ENCODE peak calls at places on chromosomes 6 and 20, in five cellular contexts. One of them, this sample, is unnamed.
A peak's percentile ranks its signal among the peaks of the same experiment; 100 is the strongest.

GRCh38 chr20:2693286-2693995 is 861 bp downstream of the EBF4 start:
- DNase-seq in GM10248: peak; percentile 67
- DNase-seq in activated effector memory CD4-positive, alpha-beta T cell treated with anti-CD3 and anti-CD28 coated beads, Interleukin-2, amount 50 U/mL, for 16 hours: peak; percentile 82
- DNase-seq in mesothelial cell of epicardium: no peak
- DNase-seq in hypothalamus: no peak
- DNase-seq in this sample: no peak

GRCh38 chr6:31821301-31822037 is 6.1 kb upstream of the HSPA1B start:
- DNase-seq in mesothelial cell of epicardium: no peak
- DNase-seq in activated effector memory CD4-positive, alpha-beta T cell treated with anti-CD3 and anti-CD28 coated beads, Interleukin-2, amount 50 U/mL, for 16 hours: peak; percentile 89
- DNase-seq in hypothalamus: peak; percentile 30
- DNase-seq in GM10248: peak; percentile 70
- DNase-seq in this sample: peak; percentile 46

GRCh38 chr6:45567879-45568278 is 190.1 kb upstream of the SUPT3H start:
- DNase-seq in activated effector memory CD4-positive, alpha-beta T cell treated with anti-CD3 and anti-CD28 coated beads, Interleukin-2, amount 50 U/mL, for 16 hours: no peak
- DNase-seq in GM10248: no peak
- DNase-seq in hypothalamus: no peak
- DNase-seq in mesothelial cell of epicardium: no peak
- DNase-seq in this sample: no peak

GRCh38 chr6:145801021-145801420 is 13.6 kb downstream of the FBXO30 start:
- DNase-seq in GM10248: no peak
- DNase-seq in mesothelial cell of epicardium: no peak
- DNase-seq in hypothalamus: no peak
- DNase-seq in activated effector memory CD4-positive, alpha-beta T cell treated with anti-CD3 and anti-CD28 coated beads, Interleukin-2, amount 50 U/mL, for 16 hours: no peak
- DNase-seq in this sample: no peak

GRCh38 chr6:157209865-157210530 is 113.3 kb downstream of the TMEM242 start:
- DNase-seq in GM10248: no peak
- DNase-seq in mesothelial cell of epicardium: no peak
- DNase-seq in hypothalamus: no peak
- DNase-seq in activated effector memory CD4-positive, alpha-beta T cell treated with anti-CD3 and anti-CD28 coated beads, Interleukin-2, amount 50 U/mL, for 16 hours: no peak
- DNase-seq in this sample: no peak

GRCh38 chr6:132513821-132514545 is 1.1 kb upstream of the STX7 start:
- DNase-seq in hypothalamus: no peak
- DNase-seq in GM10248: no peak
- DNase-seq in activated effector memory CD4-positive, alpha-beta T cell treated with anti-CD3 and anti-CD28 coated beads, Interleukin-2, amount 50 U/mL, for 16 hours: no peak
- DNase-seq in mesothelial cell of epicardium: no peak
- DNase-seq in this sample: no peak

GRCh38 chr6:11282875-11283274 is 50.4 kb upstream of the NEDD9 start:
- DNase-seq in GM10248: no peak
- DNase-seq in mesothelial cell of epicardium: no peak
- DNase-seq in activated effector memory CD4-positive, alpha-beta T cell treated with anti-CD3 and anti-CD28 coated beads, Interleukin-2, amount 50 U/mL, for 16 hours: no peak
- DNase-seq in hypothalamus: no peak
- DNase-seq in this sample: no peak

GRCh38 chr6:122530440-122531046 is 58.9 kb upstream of the SERINC1 start:
- DNase-seq in GM10248: peak; percentile 39
- DNase-seq in hypothalamus: no peak
- DNase-seq in mesothelial cell of epicardium: no peak
- DNase-seq in activated effector memory CD4-positive, alpha-beta T cell treated with anti-CD3 and anti-CD28 coated beads, Interleukin-2, amount 50 U/mL, for 16 hours: no peak
- DNase-seq in this sample: no peak

GRCh38 chr20:2780948-2781347 is 19.5 kb downstream of the CPXM1 start:
- DNase-seq in hypothalamus: no peak
- DNase-seq in mesothelial cell of epicardium: no peak
- DNase-seq in GM10248: no peak
- DNase-seq in activated effector memory CD4-positive, alpha-beta T cell treated with anti-CD3 and anti-CD28 coated beads, Interleukin-2, amount 50 U/mL, for 16 hours: no peak
- DNase-seq in this sample: no peak

GRCh38 chr6:36120539-36120938 is 9.8 kb upstream of the MAPK13 start:
- DNase-seq in activated effector memory CD4-positive, alpha-beta T cell treated with anti-CD3 and anti-CD28 coated beads, Interleukin-2, amount 50 U/mL, for 16 hours: peak; percentile 90
- DNase-seq in GM10248: no peak
- DNase-seq in hypothalamus: no peak
- DNase-seq in mesothelial cell of epicardium: no peak
- DNase-seq in this sample: no peak

GRCh38 chr6:36853325-36853724 is 14.1 kb upstream of the CPNE5 start:
- DNase-seq in activated effector memory CD4-positive, alpha-beta T cell treated with anti-CD3 and anti-CD28 coated beads, Interleukin-2, amount 50 U/mL, for 16 hours: no peak
- DNase-seq in hypothalamus: no peak
- DNase-seq in GM10248: no peak
- DNase-seq in mesothelial cell of epicardium: no peak
- DNase-seq in this sample: peak; percentile 54

GRCh38 chr6:105603779-105604592 is 201.1 kb upstream of the PREP start:
- DNase-seq in hypothalamus: no peak
- DNase-seq in GM10248: no peak
- DNase-seq in mesothelial cell of epicardium: no peak
- DNase-seq in activated effector memory CD4-positive, alpha-beta T cell treated with anti-CD3 and anti-CD28 coated beads, Interleukin-2, amount 50 U/mL, for 16 hours: no peak
- DNase-seq in this sample: no peak

GRCh38 chr6:79467716-79468115 is 69.5 kb downstream of the LCA5 start:
- DNase-seq in GM10248: no peak
- DNase-seq in activated effector memory CD4-positive, alpha-beta T cell treated with anti-CD3 and anti-CD28 coated beads, Interleukin-2, amount 50 U/mL, for 16 hours: no peak
- DNase-seq in hypothalamus: no peak
- DNase-seq in mesothelial cell of epicardium: no peak
- DNase-seq in this sample: no peak

GRCh38 chr6:109093732-109094131 is 914 bp downstream of the SESN1 start:
- DNase-seq in mesothelial cell of epicardium: no peak
- DNase-seq in activated effector memory CD4-positive, alpha-beta T cell treated with anti-CD3 and anti-CD28 coated beads, Interleukin-2, amount 50 U/mL, for 16 hours: no peak
- DNase-seq in GM10248: no peak
- DNase-seq in hypothalamus: no peak
- DNase-seq in this sample: no peak

GRCh38 chr6:5766260-5766659 is 240.5 kb downstream of the NRN1 start:
- DNase-seq in GM10248: no peak
- DNase-seq in hypothalamus: no peak
- DNase-seq in mesothelial cell of epicardium: no peak
- DNase-seq in activated effector memory CD4-positive, alpha-beta T cell treated with anti-CD3 and anti-CD28 coated beads, Interleukin-2, amount 50 U/mL, for 16 hours: no peak
- DNase-seq in this sample: no peak

GRCh38 chr6:136762022-136762975 is 30.0 kb downstream of the MAP3K5 start:
- DNase-seq in hypothalamus: no peak
- DNase-seq in mesothelial cell of epicardium: no peak
- DNase-seq in GM10248: no peak
- DNase-seq in activated effector memory CD4-positive, alpha-beta T cell treated with anti-CD3 and anti-CD28 coated beads, Interleukin-2, amount 50 U/mL, for 16 hours: no peak
- DNase-seq in this sample: no peak

This sample was measured in tibial nerve.